ENCODE peak calls at places on chromosome 1, in seven cellular contexts. One of them, this sample, is unnamed.
A peak's percentile ranks its signal among the peaks of the same experiment; 100 is the strongest.

GRCh38 chr1:81920245-81920740 is 119.6 kb downstream of the ADGRL2 start:
- DNase-seq in A673: peak; percentile 69
- DNase-seq in fibroblast of lung: peak; percentile 78
- DNase-seq in CD8-positive, alpha-beta T cell: no peak
- DNase-seq in body of pancreas: peak; percentile 12
- DNase-seq in mucosa of descending colon: no peak
- DNase-seq in K562: no peak
- DNase-seq in this sample: peak; percentile 89

GRCh38 chr1:35691080-35691479 is 27.6 kb downstream of the C1orf216 start:
- DNase-seq in mucosa of descending colon: no peak
- DNase-seq in CD8-positive, alpha-beta T cell: no peak
- DNase-seq in body of pancreas: no peak
- DNase-seq in fibroblast of lung: no peak
- DNase-seq in K562: no peak
- DNase-seq in A673: peak; percentile 92
- DNase-seq in this sample: peak; percentile 51

GRCh38 chr1:156445789-156446263 is 54.7 kb downstream of the MEF2D start:
- DNase-seq in K562: peak; percentile 84
- DNase-seq in A673: peak; percentile 92
- DNase-seq in CD8-positive, alpha-beta T cell: peak; percentile 67
- DNase-seq in fibroblast of lung: peak; percentile 75
- DNase-seq in mucosa of descending colon: peak; percentile 90
- DNase-seq in body of pancreas: peak; percentile 83
- DNase-seq in this sample: peak; percentile 93

GRCh38 chr1:229514578-229515275 is 6.6 kb upstream of the NUP133 start:
- DNase-seq in body of pancreas: peak; percentile 67
- DNase-seq in K562: peak; percentile 66
- DNase-seq in CD8-positive, alpha-beta T cell: peak; percentile 42
- DNase-seq in A673: peak; percentile 76
- DNase-seq in fibroblast of lung: peak; percentile 78
- DNase-seq in mucosa of descending colon: peak; percentile 51
- DNase-seq in this sample: peak; percentile 86

GRCh38 chr1:209641216-209642181 is 10.7 kb downstream of the LAMB3 start:
- DNase-seq in A673: no peak
- DNase-seq in mucosa of descending colon: peak; percentile 64
- DNase-seq in CD8-positive, alpha-beta T cell: no peak
- DNase-seq in fibroblast of lung: peak; percentile 77
- DNase-seq in body of pancreas: peak; percentile 77
- DNase-seq in K562: no peak
- DNase-seq in this sample: no peak

GRCh38 chr1:89725016-89725380 is 92.1 kb downstream of the LRRC8C start:
- DNase-seq in CD8-positive, alpha-beta T cell: no peak
- DNase-seq in body of pancreas: no peak
- DNase-seq in mucosa of descending colon: no peak
- DNase-seq in fibroblast of lung: peak; percentile 94
- DNase-seq in A673: peak; percentile 52
- DNase-seq in K562: no peak
- DNase-seq in this sample: no peak

GRCh38 chr1:33784876-33785275 is 79.0 kb upstream of the HMGB4 start:
- DNase-seq in body of pancreas: no peak
- DNase-seq in mucosa of descending colon: no peak
- DNase-seq in CD8-positive, alpha-beta T cell: no peak
- DNase-seq in K562: no peak
- DNase-seq in A673: no peak
- DNase-seq in fibroblast of lung: no peak
- DNase-seq in this sample: no peak

GRCh38 chr1:232655041-232655745 is 25.3 kb upstream of the SIPA1L2 start:
- DNase-seq in fibroblast of lung: no peak
- DNase-seq in A673: no peak
- DNase-seq in CD8-positive, alpha-beta T cell: no peak
- DNase-seq in mucosa of descending colon: no peak
- DNase-seq in body of pancreas: no peak
- DNase-seq in K562: no peak
- DNase-seq in this sample: no peak

GRCh38 chr1:20449736-20450311 is 36.2 kb downstream of the CAMK2N1 start:
- DNase-seq in mucosa of descending colon: no peak
- DNase-seq in CD8-positive, alpha-beta T cell: no peak
- DNase-seq in body of pancreas: no peak
- DNase-seq in A673: peak; percentile 19
- DNase-seq in K562: no peak
- DNase-seq in fibroblast of lung: peak; percentile 59
- DNase-seq in this sample: no peak

DNA sequence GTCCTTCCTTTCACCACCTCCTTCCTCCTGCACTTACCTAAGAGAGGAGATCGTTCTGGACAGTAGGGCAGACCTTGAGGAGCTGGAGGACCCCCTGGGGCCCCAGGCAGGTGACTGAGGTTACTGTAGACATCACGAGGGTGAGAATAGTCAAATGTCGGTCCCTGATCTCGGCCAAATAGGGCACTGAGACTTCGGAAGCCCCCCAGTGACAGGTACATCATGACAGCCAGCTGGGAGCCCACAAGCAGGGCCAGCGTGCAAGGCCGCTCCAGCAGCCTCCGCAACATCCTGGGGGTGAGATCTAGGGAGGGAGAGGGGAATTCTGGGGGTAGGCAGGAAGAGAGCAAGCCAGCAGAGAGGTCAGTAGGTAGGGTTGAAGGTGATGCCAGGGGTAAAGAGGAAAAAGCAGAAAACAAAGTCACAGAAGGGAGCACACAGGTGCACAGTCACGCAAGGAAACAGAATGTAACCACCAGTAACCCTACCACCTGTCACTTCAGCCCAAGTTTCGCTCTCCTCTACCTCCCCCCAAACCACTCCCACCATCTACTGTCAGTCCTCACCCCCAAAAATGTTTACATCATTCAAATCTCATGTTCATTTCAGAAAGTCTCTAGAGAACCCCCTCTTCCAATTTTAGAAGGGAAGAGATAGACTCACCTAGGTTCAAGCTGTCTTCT is 1.4 kb downstream of the B4GALT3 start:
- DNase-seq in mucosa of descending colon: peak; percentile 26
- DNase-seq in fibroblast of lung: no peak
- DNase-seq in body of pancreas: no peak
- DNase-seq in A673: no peak
- DNase-seq in K562: no peak
- DNase-seq in CD8-positive, alpha-beta T cell: no peak
- DNase-seq in this sample: no peak
- H3K4me3 ChIP-seq in mucosa of descending colon: no peak overlapping the region
- H3K4me3 ChIP-seq in fibroblast of lung: peak overlapping the region; percentile 91
- H3K4me3 ChIP-seq in body of pancreas: no peak overlapping the region
- H3K4me3 ChIP-seq in A673: peak overlapping the region; percentile 78
- H3K4me3 ChIP-seq in K562: peak overlapping the region; percentile 90
- H3K4me3 ChIP-seq in CD8-positive, alpha-beta T cell: peak overlapping the region; percentile 90
- H3K4me3 ChIP-seq in this sample: peak overlapping the region; percentile 99

DNA sequence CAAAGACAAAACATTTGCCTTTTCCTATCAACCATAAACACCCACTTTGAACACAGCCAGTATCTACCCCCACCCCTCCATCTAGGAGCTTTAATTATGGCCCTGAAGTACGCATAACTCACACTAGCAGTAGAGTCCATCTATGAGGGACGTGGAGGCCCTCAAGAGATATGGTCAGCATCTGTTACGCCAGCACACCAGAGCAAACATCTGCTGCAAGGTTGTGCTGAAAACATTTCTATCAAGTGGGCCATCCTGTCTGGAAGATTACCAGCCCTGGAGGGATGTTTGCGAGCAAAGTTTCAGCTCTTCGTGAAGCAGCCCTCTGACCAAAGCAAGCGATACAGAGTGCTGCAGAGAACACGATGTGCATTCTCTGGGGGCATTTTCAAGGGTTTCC is 74.6 kb downstream of the SLC45A1 start:
- DNase-seq in A673: no peak
- DNase-seq in fibroblast of lung: no peak
- DNase-seq in body of pancreas: no peak
- DNase-seq in mucosa of descending colon: no peak
- DNase-seq in K562: no peak
- DNase-seq in CD8-positive, alpha-beta T cell: no peak
- DNase-seq in this sample: no peak
- H3K4me1 ChIP-seq in A673: peaks cover 37% of the 10 kb centered on the region
- H3K4me1 ChIP-seq in fibroblast of lung: peaks cover 29% of the 10 kb centered on the region
- H3K4me1 ChIP-seq in body of pancreas: peaks cover 38% of the 10 kb centered on the region
- H3K4me1 ChIP-seq in mucosa of descending colon: peaks cover 21% of the 10 kb centered on the region
- H3K4me1 ChIP-seq in K562: peaks cover 47% of the 10 kb centered on the region
- H3K4me1 ChIP-seq in CD8-positive, alpha-beta T cell: peaks cover 31% of the 10 kb centered on the region
- H3K4me1 ChIP-seq in this sample: peaks cover 29% of the 10 kb centered on the region

GRCh38 chr1:226100436-226101347 is 38.2 kb downstream of the H3-3A start:
- DNase-seq in body of pancreas: peak; percentile 61
- DNase-seq in mucosa of descending colon: peak; percentile 59
- DNase-seq in K562: no peak
- DNase-seq in CD8-positive, alpha-beta T cell: peak; percentile 29
- DNase-seq in fibroblast of lung: peak; percentile 60
- DNase-seq in A673: peak; percentile 58
- DNase-seq in this sample: peak; percentile 73
- TF ChIP-seq CTCF in body of pancreas: no peak
- TF ChIP-seq CTCF in mucosa of descending colon: no peak
- TF ChIP-seq CTCF in K562: no peak
- TF ChIP-seq CTCF in CD8-positive, alpha-beta T cell: no peak
- TF ChIP-seq CTCF in fibroblast of lung: no peak
- TF ChIP-seq CTCF in A673: no peak
- TF ChIP-seq CTCF in this sample: no peak

DNA sequence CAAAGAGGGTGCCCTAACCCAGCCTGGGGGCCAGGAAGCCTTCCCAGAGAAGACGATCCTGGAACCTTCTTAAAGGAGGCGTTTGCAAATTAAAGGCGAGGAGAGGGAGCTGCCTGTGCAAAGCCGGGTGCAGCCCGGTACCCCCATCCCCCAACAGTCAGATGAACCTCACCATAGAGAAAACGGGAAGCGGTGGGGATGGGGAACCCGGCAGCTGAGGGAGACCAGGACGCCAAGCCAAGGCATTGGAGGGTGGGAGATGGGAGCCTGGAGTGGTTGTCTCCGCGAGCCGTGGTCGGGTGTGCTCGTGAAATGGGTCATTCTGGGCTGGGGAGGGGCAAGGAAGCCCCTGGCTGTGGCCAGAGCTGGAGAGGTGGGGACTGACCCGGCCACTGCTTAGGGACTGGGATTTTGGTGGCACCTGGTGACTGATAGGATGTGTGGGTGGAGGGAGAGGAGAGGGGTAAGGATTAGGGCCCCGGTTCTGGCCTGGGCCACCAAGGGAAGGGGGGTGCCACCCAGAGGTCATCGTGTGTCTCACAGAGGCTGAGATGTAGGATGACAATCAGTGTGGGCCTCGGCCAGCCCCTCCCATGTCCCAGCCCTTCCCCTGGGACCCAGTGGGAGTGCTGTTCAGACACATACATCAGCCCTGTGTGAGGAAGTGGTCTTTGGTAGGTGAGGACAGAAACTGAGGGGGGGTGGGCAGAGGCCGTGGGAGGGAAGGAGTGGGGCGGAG is 662 bp upstream of the PADI2 start:
- DNase-seq in A673: peak; percentile 59
- DNase-seq in fibroblast of lung: no peak
- DNase-seq in body of pancreas: no peak
- DNase-seq in CD8-positive, alpha-beta T cell: no peak
- DNase-seq in K562: peak; percentile 54
- DNase-seq in mucosa of descending colon: peak; percentile 57
- DNase-seq in this sample: peak; percentile 78
- H3K4me3 ChIP-seq in A673: peak overlapping the region; percentile 59
- H3K4me3 ChIP-seq in fibroblast of lung: no peak overlapping the region
- H3K4me3 ChIP-seq in body of pancreas: no peak overlapping the region
- H3K4me3 ChIP-seq in CD8-positive, alpha-beta T cell: no peak overlapping the region
- H3K4me3 ChIP-seq in K562: no peak overlapping the region
- H3K4me3 ChIP-seq in mucosa of descending colon: no peak overlapping the region
- H3K4me3 ChIP-seq in this sample: peak overlapping the region; percentile 81